ENCODE peak calls at places on chromosomes 13 and 19, in five cellular contexts. S, V, C, U and R are unnamed samples.

GRCh38 chr13:101916758-101917474 is 464.4 kb downstream of the ITGBL1 start:
- DNase-seq in S (no peak), V (no peak), C (no peak), U (no peak), R (no peak)

GRCh38 chr19:17775245-17775927 is 19.6 kb upstream of the B3GNT3 start:
- DNase-seq in S (peak; percentile 39), V (peak; percentile 52), C (no peak), U (no peak), R (peak; percentile 43)

GRCh38 chr13:22793598-22794134 is 387.1 kb upstream of the SGCG start:
- DNase-seq in S (no peak), V (peak; percentile 2), C (no peak), U (no peak), R (peak; percentile 74)

GRCh38 chr13:76646946-76647345 is 239.3 kb downstream of the KCTD12 start:
- DNase-seq in S (no peak), V (no peak), C (no peak), U (no peak), R (peak; percentile 15)

GRCh38 chr19:30625947-30626346 is 253.8 kb downstream of the ZNF536 start:
- DNase-seq in S (no peak), V (no peak), C (no peak), U (no peak), R (no peak)

GRCh38 chr13:113207890-113208423 is 512 bp downstream of the PCID2 start:
- DNase-seq in S (no peak), V (peak; percentile 63), C (peak; percentile 81), U (no peak), R (peak; percentile 48)

GRCh38 chr19:6021878-6022569 is 44.1 kb upstream of the RANBP3 start:
- DNase-seq in S (peak; percentile 70), V (peak; percentile 91), C (peak; percentile 78), U (no peak), R (peak; percentile 72)

GRCh38 chr19:28840891-28841290 is 372.1 kb downstream of the UQCRFS1 start:
- DNase-seq in S (no peak), V (no peak), C (no peak), U (no peak), R (no peak)

GRCh38 chr19:13492128-13492527 is 14.2 kb downstream of the CACNA1A start:
- DNase-seq in S (no peak), V (peak; percentile 17), C (no peak), U (peak; percentile 75), R (peak; percentile 2)

GRCh38 chr19:19546751-19547162 is 8.7 kb downstream of the CILP2 start:
- DNase-seq in S (no peak), V (no peak), C (no peak), U (no peak), R (no peak)

GRCh38 chr19:15159251-15159650 is 41.5 kb downstream of the NOTCH3 start:
- DNase-seq in S (no peak), V (peak; percentile 43), C (no peak), U (no peak), R (no peak)

GRCh38 chr19:56162258-56162657 is 13.6 kb upstream of the GALP start:
- DNase-seq in S (no peak), V (peak; percentile 43), C (no peak), U (no peak), R (no peak)

GRCh38 chr13:60051754-60052153 is 112.0 kb downstream of the DIAPH3 start:
- DNase-seq in S (no peak), V (no peak), C (no peak), U (no peak), R (no peak)

GRCh38 chr19:18173572-18174294 is at the start of gene IFI30:
- DNase-seq in S (peak; percentile 73), V (peak; percentile 25), C (peak; percentile 95), U (no peak), R (peak; percentile 41)

GRCh38 chr13:38687246-38688229 is 661 bp downstream of the FREM2 start:
- DNase-seq in S (no peak), V (peak; percentile 13), C (peak; percentile 71), U (no peak), R (peak; percentile 34)

GRCh38 chr13:99617474-99618255 is 116.4 kb downstream of the TM9SF2 start:
- DNase-seq in S (peak; percentile 46), V (peak; percentile 87), C (no peak), U (peak; percentile 69), R (peak; percentile 51)

GRCh38 chr19:50772408-50773311 is 2.4 kb downstream of the GPR32 start:
- DNase-seq in S (no peak), V (peak; percentile 28), C (no peak), U (no peak), R (no peak)

GRCh38 chr13:113410472-113411201 is 42.7 kb downstream of the ADPRHL1 start:
- DNase-seq in S (peak; percentile 61), V (peak; percentile 56), C (peak; percentile 42), U (peak; percentile 45), R (peak; percentile 13)

GRCh38 chr19:14061751-14062557 is at the start of gene PALM3:
- DNase-seq in S (no peak), V (no peak), C (peak; percentile 90), U (no peak), R (peak; percentile 22)

DNA sequence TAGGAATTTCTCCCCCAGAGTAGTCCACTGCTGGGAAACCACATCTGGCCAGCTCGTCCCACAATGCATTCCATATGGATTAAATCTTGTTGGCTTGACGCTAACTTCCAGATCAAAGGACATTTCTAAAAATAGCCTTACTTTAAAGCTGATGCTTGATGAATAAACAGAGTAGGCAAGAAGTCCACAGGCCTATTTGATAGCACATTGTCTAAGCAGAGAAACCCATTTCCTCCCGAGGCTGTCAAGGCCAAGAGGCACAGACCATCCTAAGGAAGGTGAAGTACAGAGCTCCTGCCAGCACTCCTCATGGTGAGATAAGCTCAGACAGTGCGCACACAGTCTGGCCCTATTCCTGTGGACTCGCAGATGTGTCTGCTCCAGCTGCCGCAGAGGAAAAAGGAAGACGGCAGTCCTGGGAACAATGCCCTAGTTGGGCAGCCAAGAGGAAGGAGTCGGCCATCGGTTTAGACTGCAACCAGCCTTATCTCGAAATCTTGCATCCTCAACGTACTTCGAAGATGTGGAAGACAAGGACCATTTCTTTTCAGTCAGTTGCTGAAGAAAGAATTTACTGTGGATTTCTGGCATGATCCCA is 156.7 kb downstream of the RGCC start:
- DNase-seq in S (peak; percentile 41), V (peak; percentile 93), C (peak; percentile 64), U (peak; percentile 90), R (peak; percentile 39)
- H3K4me3 ChIP-seq in S (no peak overlapping the region), V (no peak overlapping the region), C (no peak overlapping the region), U (no peak overlapping the region), R (no peak overlapping the region)

GRCh38 chr19:49512970-49513745 is 697 bp downstream of the FCGRT start:
- DNase-seq in S (no peak), V (peak; percentile 39), C (peak; percentile 85), U (no peak), R (no peak)

GRCh38 chr19:49518033-49518432 is 5.6 kb downstream of the FCGRT start:
- DNase-seq in S (no peak), V (no peak), C (no peak), U (no peak), R (no peak)

GRCh38 chr19:49514151-49514550 is 1.7 kb downstream of the FCGRT start:
- DNase-seq in S (no peak), V (no peak), C (peak; percentile 70), U (no peak), R (no peak)

GRCh38 chr19:49515767-49516166 is 3.3 kb downstream of the FCGRT start:
- DNase-seq in S (peak; percentile 75), V (no peak), C (peak; percentile 79), U (no peak), R (no peak)

DNA sequence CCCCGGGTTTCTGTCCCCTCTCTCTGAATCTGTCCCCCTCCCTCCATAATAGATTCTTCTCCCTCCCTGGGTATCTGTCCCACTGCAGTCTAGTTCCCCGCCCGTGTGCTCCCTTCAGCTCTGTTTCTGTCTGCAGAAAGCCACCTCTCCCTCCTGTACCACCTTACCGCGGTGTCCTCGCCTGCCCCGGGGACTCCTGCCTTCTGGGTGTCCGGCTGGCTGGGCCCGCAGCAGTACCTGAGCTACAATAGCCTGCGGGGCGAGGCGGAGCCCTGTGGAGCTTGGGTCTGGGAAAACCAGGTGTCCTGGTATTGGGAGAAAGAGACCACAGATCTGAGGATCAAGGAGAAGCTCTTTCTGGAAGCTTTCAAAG is 1.3 kb downstream of the FCGRT start:
- DNase-seq in S (no peak), V (no peak), C (no peak), U (no peak), R (no peak)
- TF ChIP-seq CTCF in S (no peak), V (no peak), C (no peak), U (no peak), R (no peak)

DNA sequence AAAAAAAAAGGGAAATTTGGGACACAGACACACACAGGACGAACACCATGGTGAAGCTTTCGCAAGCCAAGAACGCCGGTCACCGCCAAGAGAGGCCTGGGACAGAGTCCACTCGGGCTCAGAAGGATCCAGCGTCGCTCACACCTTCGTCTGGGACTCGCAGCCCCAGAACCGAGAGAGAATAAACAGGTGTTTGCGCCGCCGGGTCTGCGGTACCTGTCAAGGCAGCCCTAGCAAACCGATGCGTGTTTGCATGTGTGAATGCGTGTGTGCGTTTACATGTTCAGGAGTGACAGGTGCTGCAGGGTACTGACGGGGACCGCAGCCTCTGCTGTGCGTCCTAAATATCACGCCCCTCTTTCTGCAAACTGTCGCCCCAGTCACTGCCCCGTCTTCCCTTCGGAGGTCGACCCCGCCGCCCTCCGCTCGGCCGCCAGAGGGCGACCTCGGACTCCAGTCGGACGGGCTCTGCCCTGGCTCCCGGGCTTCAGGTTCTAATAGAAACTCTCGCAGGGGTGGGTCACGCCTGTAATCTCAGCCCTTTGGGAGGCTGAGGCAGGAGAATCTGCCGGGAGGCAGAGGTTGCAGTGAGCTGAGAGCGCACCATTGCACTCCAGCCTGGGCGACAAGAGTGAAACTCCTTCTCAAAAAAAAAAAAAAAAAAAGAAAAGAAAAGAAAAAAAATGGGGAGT is 11.8 kb upstream of the CSNK1G2 start:
- DNase-seq in S (peak; percentile 76), V (peak; percentile 72), C (peak; percentile 91), U (no peak), R (peak; percentile 77)
- H3K4me3 ChIP-seq in S (peak overlapping the region; percentile 33), V (peak overlapping the region; percentile 45), C (peak overlapping the region; percentile 37), U (peak overlapping the region; percentile 42), R (peak overlapping the region; percentile 25)

DNA sequence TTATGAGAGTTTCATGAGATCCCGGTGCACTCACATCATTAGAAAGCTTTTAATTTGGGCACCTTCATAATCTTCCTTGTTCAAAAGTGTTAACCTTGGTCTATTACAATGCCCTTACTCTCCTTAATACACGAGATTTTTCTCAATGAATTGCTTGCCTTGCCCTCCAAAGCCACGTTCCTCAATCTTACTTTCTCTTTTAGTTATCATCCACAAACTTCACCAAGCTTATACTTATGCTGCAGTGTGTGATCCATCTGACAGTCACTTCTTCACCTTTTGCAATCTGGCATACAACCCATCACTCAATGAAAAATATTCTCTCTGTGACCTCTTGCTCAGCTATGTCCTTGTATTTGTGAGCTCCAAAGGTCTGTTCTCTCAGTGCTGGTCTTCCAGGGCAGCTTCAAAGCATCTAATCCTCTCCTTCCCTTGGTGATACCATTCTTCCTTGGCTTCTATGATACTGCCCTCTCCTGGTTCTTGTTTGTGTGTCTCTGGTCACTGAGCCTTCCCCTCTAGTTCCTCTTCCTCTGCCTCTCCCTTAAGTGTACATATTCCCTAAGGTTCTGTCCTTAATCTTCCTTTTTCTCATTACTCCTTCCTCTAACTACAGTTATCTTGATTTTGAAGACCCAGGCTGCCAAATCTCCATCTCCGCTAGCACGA is 202.2 kb upstream of the STARD13 start:
- DNase-seq in S (peak; percentile 22), V (peak; percentile 72), C (no peak), U (no peak), R (peak; percentile 56)
- TF ChIP-seq CTCF in S (peak; percentile 35), V (peak; percentile 64), C (peak; percentile 56), U (peak; percentile 71), R (peak; percentile 47)